ENCODE peak calls at places on chromosomes 16 and 17, in nine cellular contexts. I is stimulated activated CD8-positive, alpha-beta memory T cell treated with anti-CD3 and anti-CD28 coated beads, Interleukin-12 subunit alpha, Interleukin-12 subunit beta, amount 100 ng/mL, for 4 hours; N is T-helper 2 cell; G is ovary; E is fibroblast of lung; R is germinal center; W is fibroblast of pulmonary artery; H is iPS-NIHi11; X is posterior cingulate gyrus. Y is an unnamed sample.

GRCh38 chr16:28146536-28146935 is 65.2 kb downstream of the XPO6 start:
- DNase-seq in I (no peak), N (no peak), G (no peak), E (no peak), R (no peak), W (no peak), H (no peak), X (no peak), Y (no peak)

GRCh38 chr17:51667722-51668083 is 407.4 kb downstream of the UTP18 start:
- DNase-seq in I (no peak), N (no peak), G (no peak), E (no peak), R (no peak), W (no peak), H (no peak), X (no peak), Y (no peak)

GRCh38 chr16:69924041-69924775 is 26.9 kb upstream of the CLEC18A start:
- DNase-seq in I (no peak), N (no peak), G (no peak), E (no peak), R (no peak), W (no peak), H (no peak), X (no peak), Y (no peak)

GRCh38 chr17:78803161-78803845 is 21.2 kb upstream of the CYTH1 start:
- DNase-seq in I (no peak), N (no peak), G (no peak), E (no peak), R (no peak), W (no peak), H (no peak), X (no peak), Y (no peak)

GRCh38 chr17:2137342-2138098 is 82.6 kb downstream of the HIC1 start:
- DNase-seq in I (no peak), N (no peak), G (peak; percentile 20), E (peak; percentile 92), R (peak; percentile 37), W (peak; percentile 71), H (peak; percentile 72), X (no peak), Y (no peak)

GRCh38 chr16:9756434-9756833 is 425.8 kb downstream of the GRIN2A start:
- DNase-seq in I (no peak), N (no peak), G (no peak), E (no peak), R (no peak), W (no peak), H (no peak), X (no peak), Y (no peak)

GRCh38 chr17:32684087-32684828 is 192.7 kb downstream of the MYO1D start:
- DNase-seq in I (no peak), N (no peak), G (no peak), E (no peak), R (no peak), W (no peak), H (no peak), X (no peak), Y (no peak)

GRCh38 chr16:14249291-14250032 is 178.3 kb downstream of the MRTFB start:
- DNase-seq in I (peak; percentile 8), N (peak; percentile 12), G (peak; percentile 25), E (peak; percentile 20), R (peak; percentile 33), W (peak; percentile 67), H (peak; percentile 68), X (no peak), Y (peak; percentile 50)

GRCh38 chr17:48767263-48767774 is 38.8 kb upstream of the HOXB13 start:
- DNase-seq in I (no peak), N (no peak), G (no peak), E (no peak), R (no peak), W (no peak), H (peak; percentile 31), X (no peak), Y (no peak)

GRCh38 chr16:2039286-2040030 is 8.2 kb downstream of the NTHL1 start:
- DNase-seq in I (no peak), N (no peak), G (peak; percentile 97), E (peak; percentile 36), R (no peak), W (peak; percentile 73), H (no peak), X (no peak), Y (no peak)

GRCh38 chr16:25888873-25889272 is 197.1 kb downstream of the HS3ST4 start:
- DNase-seq in I (no peak), N (no peak), G (no peak), E (no peak), R (no peak), W (no peak), H (no peak), X (no peak), Y (no peak)

GRCh38 chr17:40319651-40320550 is 10.9 kb downstream of the RARA start:
- DNase-seq in I (peak; percentile 70), N (peak; percentile 84), G (no peak), E (no peak), R (no peak), W (no peak), H (no peak), X (no peak), Y (no peak)

GRCh38 chr17:17198281-17198680 is 7.9 kb downstream of the PLD6 start:
- DNase-seq in I (no peak), N (no peak), G (no peak), E (no peak), R (no peak), W (no peak), H (no peak), X (no peak), Y (no peak)

GRCh38 chr16:86505185-86505898 is 5.0 kb upstream of the FOXF1 start:
- DNase-seq in I (no peak), N (no peak), G (no peak), E (no peak), R (no peak), W (no peak), H (no peak), X (no peak), Y (peak; percentile 74)

GRCh38 chr16:10741844-10742243 is 1.8 kb upstream of the NUBP1 start:
- DNase-seq in I (no peak), N (no peak), G (peak; percentile 36), E (peak; percentile 30), R (no peak), W (peak; percentile 17), H (no peak), X (no peak), Y (no peak)

GRCh38 chr16:71771571-71771970 is 37.1 kb downstream of the AP1G1 start:
- DNase-seq in I (no peak), N (no peak), G (no peak), E (no peak), R (no peak), W (no peak), H (no peak), X (no peak), Y (no peak)

GRCh38 chr17:50767030-50767429 is 288 bp downstream of the ANKRD40CL start:
- DNase-seq in I (no peak), N (no peak), G (no peak), E (no peak), R (no peak), W (no peak), H (no peak), X (no peak), Y (no peak)

GRCh38 chr17:17766351-17767095 is 70.3 kb downstream of the SREBF1 start:
- DNase-seq in I (no peak), N (no peak), G (no peak), E (no peak), R (peak; percentile 79), W (no peak), H (no peak), X (no peak), Y (peak; percentile 50)

GRCh38 chr17:78736526-78737079 is 45.5 kb downstream of the CYTH1 start:
- DNase-seq in I (peak; percentile 34), N (peak; percentile 71), G (no peak), E (no peak), R (no peak), W (no peak), H (peak; percentile 81), X (no peak), Y (no peak)

GRCh38 chr17:40243756-40244155 is 24.7 kb downstream of the WIPF2 start:
- DNase-seq in I (no peak), N (no peak), G (no peak), E (no peak), R (no peak), W (no peak), H (no peak), X (no peak), Y (no peak)

GRCh38 chr17:77692571-77693161 is 265.8 kb upstream of the TNRC6C start:
- DNase-seq in I (no peak), N (no peak), G (no peak), E (peak; percentile 34), R (no peak), W (no peak), H (no peak), X (no peak), Y (no peak)

GRCh38 chr17:17146791-17147406 is 59.2 kb downstream of the PLD6 start:
- DNase-seq in I (no peak), N (no peak), G (no peak), E (peak; percentile 57), R (peak; percentile 35), W (no peak), H (peak; percentile 65), X (no peak), Y (no peak)

GRCh38 chr17:31631759-31632158 is 227.3 kb downstream of the COPRS start:
- DNase-seq in I (no peak), N (no peak), G (no peak), E (no peak), R (no peak), W (no peak), H (no peak), X (no peak), Y (no peak)

GRCh38 chr16:21084631-21085235 is 65.9 kb downstream of the DNAH3 start:
- DNase-seq in I (no peak), N (no peak), G (no peak), E (no peak), R (no peak), W (no peak), H (no peak), X (no peak), Y (no peak)

GRCh38 chr17:72624652-72625051 is 467.8 kb downstream of the SLC39A11 start:
- DNase-seq in I (no peak), N (no peak), G (no peak), E (no peak), R (no peak), W (no peak), H (no peak), X (no peak), Y (no peak)

GRCh38 chr17:80899402-80900268 is 92.0 kb upstream of the CHMP6 start:
- DNase-seq in I (peak; percentile 45), N (peak; percentile 73), G (no peak), E (no peak), R (peak; percentile 44), W (peak; percentile 14), H (peak; percentile 84), X (no peak), Y (peak; percentile 47)

GRCh38 chr16:31213877-31214704 is at the start of gene TRIM72:
- DNase-seq in I (no peak), N (no peak), G (no peak), E (no peak), R (no peak), W (no peak), H (no peak), X (no peak), Y (no peak)

GRCh38 chr16:57383276-57384247 is 11.3 kb downstream of the CX3CL1 start:
- DNase-seq in I (no peak), N (no peak), G (no peak), E (peak; percentile 77), R (no peak), W (peak; percentile 39), H (no peak), X (no peak), Y (no peak)

GRCh38 chr16:67833035-67833417 is 9.1 kb upstream of the THAP11 start:
- DNase-seq in I (no peak), N (no peak), G (no peak), E (peak; percentile 77), R (no peak), W (peak; percentile 41), H (no peak), X (no peak), Y (no peak)

GRCh38 chr17:72618018-72618509 is 474.4 kb downstream of the SLC39A11 start:
- DNase-seq in I (no peak), N (peak; percentile 53), G (no peak), E (no peak), R (no peak), W (peak; percentile 11), H (no peak), X (no peak), Y (no peak)

Y was measured in nephron progenitor cell.